ENCODE peak calls at places on chromosome 1, in six cellular contexts. R, L, W, Y, Q and Z are unnamed samples.

GRCh38 chr1:172040466-172040865 is 199.2 kb downstream of the DNM3 start:
- DNase-seq in R (no peak), Y (no peak), Q (no peak), L (no peak), W (peak), Z (no peak)

GRCh38 chr1:63759778-63760177 is 14.0 kb upstream of the ROR1 start:
- DNase-seq in W (no peak), R (no peak), Q (no peak), Y (no peak), L (no peak), Z (no peak)

GRCh38 chr1:172893146-172893841 is 157.4 kb downstream of the TNFSF18 start:
- DNase-seq in R (no peak), L (no peak), W (no peak), Y (no peak), Q (no peak), Z (no peak)

GRCh38 chr1:94801919-94802546 is 18.1 kb upstream of the SLC44A3 start:
- DNase-seq in L (peak), R (peak), W (peak), Y (peak), Q (peak), Z (peak)

GRCh38 chr1:2952371-2952770 is 68.9 kb upstream of the ACTRT2 start:
- DNase-seq in Y (no peak), L (no peak), W (no peak), Q (peak), R (no peak), Z (peak)

GRCh38 chr1:43979528-43980254 is 681 bp downstream of the B4GALT2 start:
- DNase-seq in Y (no peak), Q (no peak), W (peak), L (peak), R (peak), Z (peak)

GRCh38 chr1:203271962-203272632 is 33.2 kb upstream of the BTG2 start:
- DNase-seq in Q (no peak), L (no peak), R (peak), W (no peak), Y (no peak), Z (peak)

GRCh38 chr1:48038273-48038767 is 41.1 kb upstream of the TRABD2B start:
- DNase-seq in R (no peak), Y (no peak), L (no peak), W (no peak), Q (peak), Z (no peak)

GRCh38 chr1:81296584-81296983 is 504.1 kb upstream of the ADGRL2 start:
- DNase-seq in Y (no peak), Q (no peak), R (no peak), L (no peak), W (no peak), Z (no peak)

GRCh38 chr1:86448670-86449069 is 20.1 kb upstream of the CLCA1 start:
- DNase-seq in Q (no peak), Y (no peak), R (no peak), W (no peak), L (no peak), Z (no peak)

GRCh38 chr1:152972196-152972886 is 1.9 kb downstream of the SPRR4 start:
- DNase-seq in Y (no peak), R (no peak), L (no peak), Q (no peak), W (no peak), Z (no peak)
- H3K4me3 ChIP-seq in Y (no peak), R (no peak), L (no peak), Q (no peak), W (no peak), Z (no peak)

GRCh38 chr1:230172016-230172356 is 104.9 kb downstream of the GALNT2 start:
- DNase-seq in L (no peak), Q (no peak), W (no peak), R (peak), Y (no peak), Z (no peak)

GRCh38 chr1:230169454-230170152 is 102.6 kb downstream of the GALNT2 start:
- DNase-seq in W (no peak), L (no peak), R (peak), Y (no peak), Q (no peak), Z (no peak)

GRCh38 chr1:230170153-230170547 is 103.1 kb downstream of the GALNT2 start:
- DNase-seq in R (no peak), W (no peak), Q (no peak), Y (no peak), L (no peak), Z (no peak)

GRCh38 chr1:230171337-230172015 is 104.4 kb downstream of the GALNT2 start:
- DNase-seq in Q (no peak), R (peak), Y (no peak), W (no peak), L (no peak), Z (no peak)

DNA sequence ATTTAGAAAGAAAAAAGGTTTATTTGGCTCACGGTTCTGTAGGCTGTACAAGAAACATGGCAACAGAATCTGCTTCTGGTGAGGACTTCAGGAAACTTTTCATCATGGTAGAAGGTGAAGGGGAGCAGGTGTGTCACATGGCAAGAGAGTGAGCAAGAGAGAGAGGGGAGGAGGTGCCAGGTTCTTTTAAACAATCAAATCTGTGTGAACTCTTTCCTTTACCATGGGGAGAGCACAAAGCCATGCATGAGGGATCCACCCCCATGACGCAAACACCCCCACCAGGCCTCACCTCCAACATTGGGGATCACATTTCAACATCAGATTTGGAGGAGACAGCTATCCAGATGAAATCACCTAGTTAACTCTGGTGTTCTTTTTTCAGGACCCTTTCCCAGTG is 103.6 kb downstream of the GALNT2 start:
- DNase-seq in L (no peak), W (no peak), R (peak), Y (no peak), Q (no peak), Z (no peak)
- H3K27ac ChIP-seq in L (peak), W (no peak), R (no peak), Y (peak), Q (no peak), Z (no peak)

DNA sequence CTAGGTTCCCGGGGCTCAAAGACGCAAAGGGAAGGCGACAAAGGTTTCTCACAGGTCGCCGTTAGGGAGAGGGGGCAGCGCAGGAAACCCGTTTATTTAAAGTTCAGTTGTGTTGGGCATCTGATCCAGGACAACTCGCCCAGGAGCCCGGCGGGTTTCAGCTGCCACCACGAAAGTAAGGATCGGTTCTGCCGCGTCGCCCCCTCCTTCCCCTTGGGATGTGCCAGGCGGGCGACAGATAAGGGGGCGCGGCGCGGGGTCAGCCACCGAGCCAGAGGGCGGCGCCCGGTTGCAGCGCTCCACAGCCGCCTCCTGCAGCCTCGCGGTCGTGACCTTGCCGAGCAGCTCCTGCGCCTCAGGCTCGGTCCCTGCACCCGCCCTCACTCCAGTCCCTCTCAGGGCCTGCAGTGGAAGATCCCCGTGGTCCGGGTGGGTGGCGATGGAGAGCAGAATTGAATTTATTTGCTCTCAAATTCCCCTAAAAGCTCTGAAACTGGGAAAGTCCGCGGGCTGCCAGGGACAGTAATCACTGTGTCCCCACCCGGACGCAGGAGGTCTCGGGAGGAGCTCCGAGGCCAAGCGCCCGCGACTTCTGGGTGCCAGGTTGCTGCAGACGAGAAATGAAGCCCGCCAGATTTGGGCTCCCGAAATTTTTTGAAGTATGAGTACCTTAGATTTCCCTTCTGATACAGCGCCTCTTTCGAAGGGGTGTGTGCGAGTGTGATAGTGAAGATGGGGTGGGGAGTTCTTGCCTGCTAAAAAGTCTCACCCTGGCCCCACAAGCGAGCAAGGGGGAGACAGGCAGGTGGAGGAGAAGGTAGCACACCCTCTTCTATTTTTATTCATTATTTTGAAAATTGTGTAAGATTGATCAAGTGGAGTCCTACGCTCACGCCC is 28.4 kb upstream of the NFIA start:
- DNase-seq in W (peak), Q (no peak), R (peak), L (peak), Y (no peak), Z (peak)
- H3K4me3 ChIP-seq in W (no peak), Q (peak), R (peak), L (peak), Y (peak), Z (peak)

GRCh38 chr1:223018534-223018933 is 124.5 kb downstream of the TLR5 start:
- DNase-seq in Q (no peak), L (no peak), R (no peak), Y (no peak), W (no peak), Z (no peak)

GRCh38 chr1:223019236-223019635 is 123.8 kb downstream of the TLR5 start:
- DNase-seq in W (no peak), L (no peak), Y (no peak), Q (no peak), R (no peak), Z (no peak)

GRCh38 chr1:223022641-223023473 is 120.2 kb downstream of the TLR5 start:
- DNase-seq in W (peak), L (no peak), Y (no peak), R (peak), Q (no peak), Z (no peak)

GRCh38 chr1:223020770-223021169 is 122.3 kb downstream of the TLR5 start:
- DNase-seq in Y (no peak), Q (no peak), W (no peak), L (no peak), R (peak), Z (no peak)

GRCh38 chr1:223023863-223024262 is 119.2 kb downstream of the TLR5 start:
- DNase-seq in Y (no peak), L (no peak), R (no peak), Q (no peak), W (no peak), Z (no peak)
- H3K27ac ChIP-seq in Y (no peak), L (no peak), R (peak), Q (no peak), W (no peak), Z (no peak)